ENCODE peak calls at places on chromosomes 13 and 19, in nine cellular contexts. R is kidney epithelial cell, H is aorta, G is IMR-90, J is uterus, T is EH, N is cerebellar cortex, C is cerebellum, Q is GM23248. B is an unnamed sample.
A peak's percentile ranks its signal among the peaks of the same experiment; 100 is the strongest.

GRCh38 chr19:39858541-39858940 is 12.4 kb upstream of the FBL start:
- DNase-seq in R (no peak), H (no peak), G (peak; percentile 63), J (peak; percentile 55), T (peak; percentile 81), N (no peak), C (no peak), Q (no peak), B (no peak)

GRCh38 chr13:97388385-97388784 is 45.6 kb upstream of the RAP2A start:
- DNase-seq in R (no peak), H (no peak), G (no peak), J (no peak), T (no peak), N (no peak), C (no peak), Q (no peak), B (no peak)

GRCh38 chr13:92225861-92226260 is 827.4 kb downstream of the GPC5 start:
- DNase-seq in R (no peak), H (no peak), G (no peak), J (no peak), T (no peak), N (no peak), C (no peak), Q (no peak), B (no peak)

GRCh38 chr19:3178377-3178972 is at the start of gene S1PR4:
- DNase-seq in R (no peak), H (peak; percentile 76), G (no peak), J (no peak), T (no peak), N (no peak), C (no peak), Q (no peak), B (peak; percentile 35)

GRCh38 chr13:97000295-97000925 is 6.1 kb upstream of the OXGR1 start:
- DNase-seq in R (no peak), H (no peak), G (peak; percentile 19), J (no peak), T (peak; percentile 54), N (no peak), C (no peak), Q (peak; percentile 79), B (no peak)

GRCh38 chr13:41409611-41410010 is 47.7 kb upstream of the RGCC start:
- DNase-seq in R (no peak), H (no peak), G (no peak), J (no peak), T (no peak), N (no peak), C (no peak), Q (no peak), B (no peak)

GRCh38 chr13:112984954-112985802 is 16.2 kb downstream of the MCF2L start:
- DNase-seq in R (no peak), H (no peak), G (no peak), J (no peak), T (no peak), N (no peak), C (no peak), Q (no peak), B (no peak)

GRCh38 chr19:5823579-5824281 is 15.8 kb downstream of the FUT6 start:
- DNase-seq in R (no peak), H (no peak), G (no peak), J (no peak), T (peak; percentile 10), N (peak; percentile 35), C (no peak), Q (no peak), B (no peak)

GRCh38 chr13:113820813-113821651 is 42.8 kb downstream of the GAS6 start:
- DNase-seq in R (peak; percentile 82), H (peak; percentile 88), G (peak; percentile 99), J (peak; percentile 94), T (peak; percentile 99), N (peak; percentile 83), C (peak; percentile 81), Q (peak; percentile 99), B (peak; percentile 41)

GRCh38 chr13:76991432-76991795 is 467 bp upstream of the CLN5 start:
- DNase-seq in R (no peak), H (no peak), G (no peak), J (peak; percentile 30), T (peak; percentile 9), N (no peak), C (no peak), Q (peak; percentile 14), B (no peak)

GRCh38 chr19:1251503-1252220 is 3.3 kb downstream of the MIDN start:
- DNase-seq in R (no peak), H (no peak), G (no peak), J (no peak), T (no peak), N (peak; percentile 26), C (no peak), Q (no peak), B (peak; percentile 54)

GRCh38 chr19:42198676-42199439 is 18.6 kb downstream of the DEDD2 start:
- DNase-seq in R (no peak), H (peak; percentile 75), G (no peak), J (no peak), T (no peak), N (no peak), C (no peak), Q (no peak), B (no peak)

GRCh38 chr19:34287676-34288140 is 33.4 kb downstream of the GARRE1 start:
- DNase-seq in R (no peak), H (no peak), G (no peak), J (no peak), T (no peak), N (no peak), C (no peak), Q (no peak), B (no peak)

GRCh38 chr13:94703721-94704314 is 8.5 kb downstream of the SOX21 start:
- DNase-seq in R (no peak), H (no peak), G (no peak), J (no peak), T (no peak), N (no peak), C (no peak), Q (no peak), B (no peak)

GRCh38 chr13:76937416-76937815 is 10.9 kb upstream of the ACOD1 start:
- DNase-seq in R (peak; percentile 56), H (no peak), G (peak; percentile 97), J (no peak), T (peak; percentile 97), N (no peak), C (no peak), Q (peak; percentile 93), B (peak; percentile 86)

GRCh38 chr13:102122147-102122546 is 279.7 kb downstream of the FGF14 start:
- DNase-seq in R (no peak), H (no peak), G (no peak), J (no peak), T (no peak), N (no peak), C (no peak), Q (no peak), B (no peak)

GRCh38 chr19:3250675-3251074 is 26.2 kb downstream of the CELF5 start:
- DNase-seq in R (no peak), H (no peak), G (no peak), J (no peak), T (peak; percentile 15), N (no peak), C (no peak), Q (peak; percentile 43), B (no peak)

GRCh38 chr19:3003046-3003445 is 25.7 kb downstream of the TLE6 start:
- DNase-seq in R (no peak), H (no peak), G (no peak), J (no peak), T (no peak), N (no peak), C (no peak), Q (no peak), B (no peak)

GRCh38 chr19:54481326-54481930 is 8.3 kb upstream of the CDC42EP5 start:
- DNase-seq in R (no peak), H (peak; percentile 69), G (peak; percentile 33), J (no peak), T (peak; percentile 50), N (peak; percentile 65), C (peak; percentile 45), Q (peak; percentile 63), B (peak; percentile 62)

GRCh38 chr13:34044041-34044440 is 226.1 kb downstream of the RFC3 start:
- DNase-seq in R (no peak), H (no peak), G (no peak), J (no peak), T (peak; percentile 93), N (peak; percentile 83), C (peak; percentile 57), Q (peak; percentile 42), B (no peak)

GRCh38 chr13:23956106-23956505 is 58.8 kb upstream of the C1QTNF9B start:
- DNase-seq in R (peak; percentile 82), H (no peak), G (peak; percentile 55), J (no peak), T (peak; percentile 34), N (no peak), C (no peak), Q (peak; percentile 77), B (no peak)

GRCh38 chr13:114025432-114026127 is 51.7 kb upstream of the C13orf46 start:
- DNase-seq in R (no peak), H (peak; percentile 57), G (peak; percentile 78), J (peak; percentile 59), T (peak; percentile 47), N (no peak), C (no peak), Q (no peak), B (no peak)

GRCh38 chr19:56118666-56119584 is 2.2 kb downstream of the ZNF787 start:
- DNase-seq in R (no peak), H (no peak), G (no peak), J (no peak), T (no peak), N (no peak), C (no peak), Q (peak; percentile 39), B (no peak)

GRCh38 chr13:97904059-97904458 is 49.4 kb upstream of the IPO5 start:
- DNase-seq in R (no peak), H (no peak), G (no peak), J (no peak), T (no peak), N (no peak), C (no peak), Q (no peak), B (no peak)

GRCh38 chr13:66689628-66690027 is 540.5 kb downstream of the PCDH9 start:
- DNase-seq in R (no peak), H (no peak), G (peak; percentile 40), J (no peak), T (no peak), N (peak; percentile 9), C (no peak), Q (no peak), B (peak; percentile 26)

GRCh38 chr13:33259296-33259695 is 26.3 kb downstream of the STARD13 start:
- DNase-seq in R (no peak), H (no peak), G (no peak), J (no peak), T (peak; percentile 82), N (no peak), C (no peak), Q (no peak), B (no peak)

GRCh38 chr19:30386551-30387143 is 14.5 kb downstream of the ZNF536 start:
- DNase-seq in R (no peak), H (no peak), G (no peak), J (no peak), T (no peak), N (no peak), C (no peak), Q (no peak), B (no peak)

GRCh38 chr13:114248011-114248410 is 13.3 kb downstream of the CDC16 start:
- DNase-seq in R (no peak), H (no peak), G (peak; percentile 54), J (no peak), T (peak; percentile 91), N (no peak), C (no peak), Q (peak; percentile 60), B (no peak)

GRCh38 chr13:99383946-99384345 is 76.7 kb upstream of the GPR183 start:
- DNase-seq in R (no peak), H (no peak), G (no peak), J (no peak), T (no peak), N (no peak), C (no peak), Q (no peak), B (no peak)

GRCh38 chr13:79987323-79987722 is 353.6 kb downstream of the SPRY2 start:
- DNase-seq in R (no peak), H (no peak), G (peak; percentile 22), J (no peak), T (no peak), N (no peak), C (no peak), Q (peak; percentile 74), B (no peak)

GRCh38 chr13:44181938-44182337 is 191.7 kb upstream of the SERP2 start:
- DNase-seq in R (no peak), H (no peak), G (no peak), J (no peak), T (no peak), N (no peak), C (no peak), Q (no peak), B (no peak)

B was measured in endothelial cell of umbilical vein.